ENCODE peak calls at places on chromosomes 6 and 20, in four cellular contexts. U is GM12878, Q is HepG2, N is K562. H is an unnamed sample.

GRCh38 chr6:169046483-169047192 is 207.0 kb downstream of the THBS2 start:
- DNase-seq in N (no peak), Q (no peak), U (no peak), H (no peak)

GRCh38 chr6:170004585-170005210 is 253.3 kb downstream of the ERMARD start:
- DNase-seq in U (no peak), N (no peak), Q (no peak), H (no peak)

GRCh38 chr6:24991748-24992467 is 56.1 kb upstream of the RIPOR2 start:
- DNase-seq in N (peak; percentile 67), U (peak; percentile 54), Q (peak; percentile 62), H (peak; percentile 65)

GRCh38 chr6:1285589-1286340 is 26.1 kb upstream of the FOXQ1 start:
- DNase-seq in Q (no peak), U (no peak), N (no peak), H (no peak)

GRCh38 chr6:133991096-133991593 is 38.1 kb downstream of the TBPL1 start:
- DNase-seq in N (peak; percentile 25), U (no peak), Q (peak; percentile 21), H (no peak)

GRCh38 chr6:162416307-162416706 is 311.3 kb downstream of the PRKN start:
- DNase-seq in N (no peak), Q (no peak), U (no peak), H (no peak)

GRCh38 chr6:39882567-39882953 is 51.7 kb downstream of the MOCS1 start:
- DNase-seq in Q (peak; percentile 58), N (no peak), U (no peak), H (no peak)

GRCh38 chr6:159134701-159135364 is 34.4 kb upstream of the FNDC1 start:
- DNase-seq in N (peak; percentile 68), U (peak; percentile 36), Q (peak; percentile 48), H (peak; percentile 87)

GRCh38 chr20:45346291-45346718 is 1.9 kb downstream of the SDC4 start:
- DNase-seq in Q (no peak), U (no peak), N (peak; percentile 37), H (no peak)

GRCh38 chr20:56442381-56443365 is 25.8 kb upstream of the RTF2 start:
- DNase-seq in N (no peak), U (no peak), Q (no peak), H (no peak)

GRCh38 chr6:73041051-73041450 is 184.2 kb downstream of the KHDC1L start:
- DNase-seq in U (no peak), Q (no peak), N (no peak), H (no peak)

GRCh38 chr20:62150236-62150575 is 6.6 kb downstream of the SS18L1 start:
- DNase-seq in U (no peak), N (no peak), Q (no peak), H (no peak)

GRCh38 chr6:149939909-149940672 is 1.7 kb upstream of the ULBP2 start:
- DNase-seq in N (no peak), Q (no peak), U (no peak), H (no peak)

GRCh38 chr6:78995946-78996345 is 82.1 kb downstream of the PHIP start:
- DNase-seq in Q (no peak), N (peak; percentile 5), U (no peak), H (no peak)

GRCh38 chr6:170180671-170181337 is 110.1 kb downstream of the DLL1 start:
- DNase-seq in Q (no peak), N (no peak), U (no peak), H (no peak)

GRCh38 chr6:35049885-35050284 is 91.3 kb downstream of the TCP11 start:
- DNase-seq in Q (no peak), N (peak; percentile 14), U (no peak), H (no peak)

GRCh38 chr20:38498909-38499308 is 26.3 kb downstream of the RALGAPB start:
- DNase-seq in Q (no peak), N (no peak), U (no peak), H (no peak)

GRCh38 chr6:14513726-14514125 is 396.2 kb downstream of the CD83 start:
- DNase-seq in N (no peak), Q (no peak), U (no peak), H (no peak)

GRCh38 chr6:67630146-67630545 is 1004.9 kb upstream of the ADGRB3 start:
- DNase-seq in U (no peak), Q (no peak), N (peak; percentile 19), H (no peak)

DNA sequence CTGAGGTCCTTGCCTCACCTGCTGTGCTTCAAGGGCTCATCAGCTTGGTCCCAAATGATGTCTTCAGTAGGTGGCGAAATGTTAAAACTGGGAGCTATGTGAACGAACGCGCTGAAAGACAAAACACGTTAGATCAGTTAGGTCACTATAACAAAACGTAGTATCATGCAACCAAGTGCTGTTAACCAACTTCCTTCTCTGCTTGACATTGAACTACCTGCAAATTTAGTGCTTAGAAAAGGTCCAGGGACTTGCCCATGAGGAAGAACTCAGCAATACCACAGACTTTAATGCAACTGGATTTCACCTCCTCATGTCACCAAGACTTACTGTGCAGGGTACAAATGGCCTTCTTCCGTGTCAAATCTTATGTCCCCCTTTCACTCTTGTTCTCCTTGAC is 24.8 kb downstream of the BACH2 start:
- DNase-seq in Q (no peak), U (no peak), N (no peak), H (no peak)
- TF ChIP-seq FOXM1 in Q (no peak), U (no peak), N (no peak), H (no peak)

DNA sequence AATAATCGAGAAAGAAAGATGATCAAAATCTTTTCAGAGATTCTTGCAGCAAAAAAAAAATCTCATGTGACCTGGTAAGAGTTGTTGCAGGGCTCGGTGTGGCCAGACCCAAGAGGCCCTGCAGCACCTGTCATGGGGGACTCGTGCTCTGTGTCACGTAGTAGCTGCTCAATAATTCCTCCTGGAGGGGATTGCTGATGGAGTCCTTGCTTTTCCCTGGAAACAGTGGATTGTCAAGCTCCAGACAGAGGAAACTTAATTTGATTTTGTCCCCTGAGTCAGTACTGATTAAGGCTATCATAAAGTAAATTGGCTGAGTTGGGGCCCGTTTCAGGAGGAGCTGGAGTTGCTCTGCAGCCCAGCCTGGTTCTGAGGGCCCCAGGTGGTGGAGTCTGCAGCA is 125.2 kb downstream of the EDN3 start:
- DNase-seq in Q (no peak), N (no peak), U (no peak), H (no peak)
- TF ChIP-seq BHLHE40 in Q (no peak), N (no peak), U (no peak), H (no peak)

DNA sequence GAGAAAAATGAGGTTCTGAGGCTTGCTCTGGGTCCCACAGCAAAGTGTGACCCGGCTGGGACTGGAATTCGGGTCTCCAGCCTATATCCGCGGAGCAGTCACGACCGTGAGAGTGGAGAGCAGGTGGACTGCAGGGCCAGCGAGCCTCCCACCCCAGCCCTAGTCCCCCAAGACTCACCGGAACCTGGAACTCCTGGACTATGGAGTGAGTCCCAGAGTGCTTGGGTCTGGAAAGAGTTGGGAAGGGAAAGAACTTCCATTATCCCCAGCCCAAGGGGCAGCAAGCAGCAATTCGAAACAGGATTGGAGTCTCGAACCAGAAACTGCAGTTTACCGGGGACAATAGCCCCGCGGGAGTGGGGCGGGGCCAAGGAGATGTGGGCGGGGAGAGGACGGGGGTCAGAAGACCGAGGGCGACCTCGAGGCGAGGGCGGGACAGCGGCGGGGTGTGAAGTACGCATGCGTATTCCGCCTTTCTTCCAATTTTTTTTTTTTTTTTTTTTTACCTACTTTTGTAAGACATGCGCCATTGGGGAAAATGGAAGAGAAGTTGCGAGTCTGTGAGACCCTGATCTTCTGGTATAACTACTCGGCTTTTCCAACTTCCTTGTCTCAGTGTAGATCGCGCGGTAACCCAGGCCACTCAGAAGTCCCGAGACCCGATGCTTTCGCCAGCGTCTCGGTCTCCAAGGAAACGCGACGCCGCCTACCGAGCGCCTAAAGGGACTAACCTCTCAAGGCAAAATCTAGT is at the start of gene C20orf96:
- DNase-seq in Q (peak; percentile 91), N (peak; percentile 94), U (peak; percentile 87), H (peak; percentile 95)
- TF ChIP-seq FOXM1 in Q (no peak), N (no peak), U (no peak), H (no peak)

DNA sequence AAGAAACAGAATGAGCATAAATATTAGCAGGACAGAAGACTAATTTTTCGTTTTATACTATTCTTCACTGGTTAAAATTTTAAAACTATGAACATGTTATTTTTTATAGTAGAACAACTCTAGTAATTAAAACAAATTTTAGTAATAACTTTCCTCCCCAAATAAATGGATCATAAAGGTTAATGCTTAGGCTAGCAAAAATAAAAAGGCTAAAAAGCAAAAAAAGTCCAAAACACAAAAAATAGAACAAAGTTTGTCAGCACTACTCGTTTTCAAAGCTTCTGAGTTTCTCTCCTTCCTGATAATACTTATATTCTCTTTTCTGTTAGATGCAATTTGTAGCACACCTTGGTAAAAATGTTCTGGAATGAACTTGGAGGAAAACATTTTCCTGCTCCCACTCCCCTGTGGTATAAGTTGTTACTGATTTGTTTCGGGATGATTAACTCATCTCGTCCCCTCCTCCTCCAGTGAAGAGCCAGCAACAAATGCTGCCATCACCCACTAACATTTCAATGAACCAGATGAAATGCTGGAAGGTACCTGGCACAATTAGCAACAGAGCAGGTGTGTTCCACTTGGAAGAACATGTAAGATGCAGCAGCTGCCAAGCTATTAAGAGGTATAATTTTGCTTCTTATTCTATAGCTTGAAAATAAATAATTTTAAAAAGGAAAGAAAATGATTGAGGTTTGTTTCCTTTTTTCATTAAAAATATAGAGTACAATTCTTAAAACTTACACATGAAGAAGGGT is 130.5 kb downstream of the MYB start:
- DNase-seq in N (no peak), Q (no peak), U (no peak), H (no peak)
- TF ChIP-seq BHLHE40 in N (no peak), Q (no peak), U (no peak), H (no peak)

DNA sequence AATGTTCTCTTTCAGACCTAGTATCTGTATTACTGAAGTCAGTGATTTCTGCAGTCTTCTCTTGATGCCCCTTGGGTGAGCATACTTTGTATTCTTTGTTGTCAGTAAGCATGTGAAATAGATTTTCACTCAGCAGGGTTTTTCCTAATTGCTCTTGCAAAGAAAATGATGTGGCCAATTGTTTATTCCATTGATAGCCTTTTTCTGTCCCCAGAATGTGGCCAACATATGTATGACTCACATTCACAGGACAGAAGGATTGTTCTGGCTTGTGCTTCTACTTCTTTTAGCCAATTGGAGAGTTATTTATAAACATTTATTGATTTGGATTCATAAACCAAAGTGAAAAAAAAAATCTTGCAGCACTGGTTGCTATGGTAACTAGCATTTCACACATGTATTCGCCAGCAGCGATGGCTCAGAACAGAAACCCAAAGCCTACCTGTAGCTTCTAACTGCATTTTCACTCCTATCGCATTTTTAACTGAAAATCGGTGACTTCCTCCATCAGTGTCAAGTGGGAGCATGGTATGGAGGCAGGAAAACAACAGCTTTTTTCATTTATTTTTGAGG is 54.3 kb upstream of the RBM24 start:
- DNase-seq in Q (no peak), U (no peak), N (no peak), H (no peak)
- TF ChIP-seq FOXM1 in Q (no peak), U (no peak), N (no peak), H (no peak)

GRCh38 chr6:106562001-106562400 is 67.3 kb downstream of the RTN4IP1 start:
- DNase-seq in U (no peak), N (no peak), Q (no peak), H (no peak)
- TF ChIP-seq BHLHE40 in U (no peak), N (no peak), Q (no peak), H (no peak)

H was measured in HEK293T.